ENCODE peak calls at places on chromosomes 3 and 15, in four cellular contexts. X is heart left ventricle, T is Caco-2, G is mesenchymal stem cell. A is an unnamed sample. For H3K9me3, the result is how much of the 10 kb centered on the place peaks cover.

GRCh38 chr3:14228611-14229470 is 50.2 kb downstream of the LSM3 start:
- DNase-seq in X (no peak), T (no peak), G (no peak), A (no peak)

GRCh38 chr3:86708908-86709307 is 282.0 kb downstream of the VGLL3 start:
- DNase-seq in X (no peak), T (no peak), G (no peak), A (no peak)

GRCh38 chr3:174949523-174949922 is 90.4 kb downstream of the NAALADL2 start:
- DNase-seq in X (no peak), T (no peak), G (peak), A (peak)

GRCh38 chr15:37101634-37102314 is 1.4 kb upstream of the MEIS2 start:
- DNase-seq in X (peak), T (peak), G (peak), A (peak)

GRCh38 chr3:136311971-136312370 is 61.8 kb downstream of the PCCB start:
- DNase-seq in X (no peak), T (no peak), G (no peak), A (peak)

GRCh38 chr3:31253782-31254181 is 278.9 kb upstream of the STT3B start:
- DNase-seq in X (no peak), T (no peak), G (no peak), A (peak)

GRCh38 chr3:101725192-101725889 is 927 bp downstream of the CEP97 start:
- DNase-seq in X (peak), T (peak), G (peak), A (peak)

GRCh38 chr3:129045675-129046036 is 14.9 kb upstream of the GP9 start:
- DNase-seq in X (no peak), T (no peak), G (no peak), A (no peak)

DNA sequence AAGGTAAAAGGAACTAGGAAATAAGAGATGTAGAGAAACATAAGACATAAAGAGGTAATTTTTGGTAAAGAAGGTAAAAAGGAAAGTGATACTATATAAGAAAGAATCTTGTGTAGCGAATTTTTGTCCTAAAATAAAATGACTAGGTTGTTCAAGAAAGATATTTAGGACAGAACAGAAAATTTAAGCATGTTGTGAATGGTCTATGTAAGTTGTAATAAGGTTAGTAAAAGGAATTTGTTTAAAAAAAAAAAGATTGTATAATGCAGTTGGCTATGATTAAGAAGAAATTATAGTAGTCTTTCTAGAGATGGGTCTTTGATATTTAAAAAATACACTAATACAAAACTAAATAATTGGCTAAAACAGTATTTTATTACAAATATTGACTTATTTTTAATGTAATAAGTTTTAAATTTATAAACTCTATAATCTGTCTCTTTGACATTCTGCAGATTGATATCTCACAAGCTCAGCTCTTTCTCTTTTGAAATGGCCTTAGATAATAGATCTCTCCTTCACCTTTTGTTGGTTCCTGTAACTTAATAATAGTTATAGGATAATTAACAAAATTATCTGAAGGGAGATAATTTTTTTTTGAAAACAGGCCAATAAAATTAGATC is 3.7 kb upstream of the SLC41A3 start:
- DNase-seq in X (no peak), T (no peak), G (no peak), A (no peak)
- H3K9me3 ChIP-seq in X (under half), T (under half), G (under half), A (under half)

GRCh38 chr15:85589873-85590272 is 204.9 kb downstream of the KLHL25 start:
- DNase-seq in X (no peak), T (no peak), G (peak), A (peak)

GRCh38 chr15:85592148-85592547 is 202.6 kb downstream of the KLHL25 start:
- DNase-seq in X (no peak), T (no peak), G (peak), A (peak)

GRCh38 chr15:85587707-85588441 is 206.9 kb downstream of the KLHL25 start:
- DNase-seq in X (no peak), T (no peak), G (peak), A (peak)

GRCh38 chr15:85591622-85592021 is 203.1 kb downstream of the KLHL25 start:
- DNase-seq in X (no peak), T (no peak), G (no peak), A (no peak)

GRCh38 chr15:85588657-85589056 is 206.1 kb downstream of the KLHL25 start:
- DNase-seq in X (no peak), T (no peak), G (peak), A (peak)
- H3K4me3 ChIP-seq in X (no peak), T (no peak), G (no peak), A (peak)

DNA sequence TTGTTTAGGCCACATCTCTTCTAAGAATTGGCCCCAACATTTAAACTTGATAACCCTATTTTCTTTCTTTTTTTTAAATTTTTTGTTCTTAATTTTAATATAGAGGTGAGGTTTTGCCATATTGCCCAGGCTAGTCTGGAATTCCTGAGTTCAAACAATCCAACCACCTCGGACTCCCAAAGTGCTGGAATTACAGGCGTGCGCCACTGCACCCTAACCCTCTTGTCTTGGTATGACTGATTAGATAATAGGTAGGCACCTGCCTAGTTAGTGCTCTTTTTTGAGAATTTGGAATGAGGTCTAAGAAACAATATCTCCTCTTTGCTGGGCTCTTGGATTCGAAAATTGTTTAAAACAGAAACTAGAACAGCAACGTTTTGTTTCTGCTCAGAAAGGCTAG is 116.4 kb upstream of the GOLGA6L6 start:
- DNase-seq in X (no peak), T (no peak), G (no peak), A (no peak)
- H3K9me3 ChIP-seq in X (under half), T (under half), G (under half), A (under half)

DNA sequence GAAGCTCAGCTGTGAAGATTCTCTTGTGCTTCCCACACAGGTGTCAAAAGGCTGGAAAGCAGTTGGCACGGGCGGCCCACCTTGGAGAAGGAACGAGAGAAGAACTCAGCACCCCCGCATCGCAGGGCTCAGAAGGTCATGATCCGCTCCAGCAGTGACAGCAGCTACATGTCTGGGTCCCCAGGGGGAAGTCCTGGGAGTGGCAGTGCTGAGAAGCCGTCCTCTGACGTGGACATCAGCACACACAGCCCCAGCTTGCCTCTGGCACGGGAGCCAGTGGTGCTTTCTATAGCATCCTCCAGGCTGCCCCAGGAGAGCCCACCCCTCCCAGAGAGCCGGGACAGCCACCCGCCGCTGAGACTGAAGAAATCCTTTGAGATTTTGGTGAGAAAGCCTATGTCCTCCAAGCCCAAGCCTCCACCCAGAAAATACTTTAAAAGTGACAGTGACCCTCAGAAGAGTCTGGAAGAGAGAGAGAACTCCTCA is 31.4 kb downstream of the STARD5 start:
- DNase-seq in X (no peak), T (no peak), G (no peak), A (no peak)
- H3K4me3 ChIP-seq in X (no peak), T (no peak), G (no peak), A (no peak)

DNA sequence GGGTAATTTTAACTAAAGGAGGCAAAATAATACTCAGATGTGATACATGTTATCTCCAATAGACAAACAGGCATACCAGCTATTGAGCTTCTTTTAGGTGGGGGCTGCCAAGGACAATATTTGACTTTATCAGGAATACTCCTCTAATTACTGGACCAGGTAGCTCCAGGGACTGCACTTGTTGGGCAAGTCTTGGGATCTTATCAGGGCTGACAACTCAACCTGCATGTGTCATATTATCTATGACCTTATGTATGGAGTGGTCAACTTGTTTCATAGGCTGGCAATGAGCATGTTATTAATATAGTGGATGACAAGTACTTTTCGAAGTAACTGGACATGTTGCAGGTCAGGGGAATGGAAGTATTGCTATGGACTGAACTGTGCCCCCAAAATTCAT is 15.0 kb upstream of the ZNF445 start:
- DNase-seq in X (no peak), T (no peak), G (no peak), A (no peak)
- H3K9me3 ChIP-seq in X (under half), T (under half), G (half or more), A (under half)

A was measured in adipocyte.